ENCODE peak calls at places on chromosomes 2 and 18, in nine cellular contexts. Y is HTR-8/SVneo; X is caudate nucleus; C is effector memory CD8-positive, alpha-beta T cell; F is GDM1; P is amniotic stem cell; M is activated T-helper 1 cell treated with anti-CD3 and anti-CD28 coated beads, Interleukin-12 subunit alpha, Interleukin-12 subunit beta, Interleukin-2, Interleukin-4 antibody, amounts not matched to agents 30 ng/mL and 10 ng/mL and 1 ng/mL, durations not matched to agents 14 hours and 24 hours and 36 hours; K is GM04504; N is SK-MEL-5. L is an unnamed sample.

GRCh38 chr2:147416099-147416498 is 428.7 kb upstream of the ACVR2A start:
- DNase-seq in M (no peak), X (no peak), P (no peak), K (no peak), F (no peak), C (no peak), N (no peak), Y (peak; percentile 8), L (no peak)

GRCh38 chr2:62381672-62382071 is 124.3 kb downstream of the TMEM17 start:
- DNase-seq in P (no peak), F (no peak), N (no peak), K (no peak), Y (no peak), X (no peak), C (no peak), M (no peak), L (no peak)

GRCh38 chr2:149185942-149186490 is 144.4 kb upstream of the LYPD6 start:
- DNase-seq in N (no peak), C (no peak), P (no peak), M (no peak), X (no peak), Y (no peak), K (no peak), F (no peak), L (no peak)

GRCh38 chr2:228268756-228269155 is 87.3 kb upstream of the SPHKAP start:
- DNase-seq in C (no peak), N (no peak), P (no peak), F (no peak), X (no peak), M (no peak), K (no peak), Y (no peak), L (no peak)

GRCh38 chr2:49291619-49292018 is 137.3 kb upstream of the FSHR start:
- DNase-seq in P (no peak), C (no peak), K (no peak), N (no peak), Y (no peak), X (no peak), F (no peak), M (no peak), L (no peak)

GRCh38 chr2:113117594-113118262 is 9.7 kb upstream of the IL1RN start:
- DNase-seq in F (no peak), X (no peak), N (no peak), M (no peak), Y (no peak), C (no peak), K (peak; percentile 48), P (peak; percentile 68), L (no peak)

GRCh38 chr2:25447018-25447417 is 105.3 kb upstream of the DNMT3A start:
- DNase-seq in P (no peak), F (no peak), K (no peak), X (no peak), N (no peak), C (no peak), Y (no peak), M (no peak), L (no peak)

GRCh38 chr2:45973426-45973825 is 322.0 kb downstream of the PRKCE start:
- DNase-seq in F (no peak), C (no peak), M (no peak), Y (no peak), N (no peak), K (no peak), X (no peak), P (no peak), L (no peak)

GRCh38 chr2:204226305-204226861 is 289.8 kb downstream of the ICOS start:
- DNase-seq in X (no peak), P (no peak), Y (no peak), N (no peak), K (no peak), C (no peak), F (no peak), M (no peak), L (no peak)

GRCh38 chr2:164773635-164774034 is 68.0 kb downstream of the COBLL1 start:
- DNase-seq in X (no peak), N (no peak), C (no peak), Y (no peak), K (no peak), F (no peak), P (no peak), M (no peak), L (no peak)

GRCh38 chr2:186379052-186379451 is 107.0 kb upstream of the ZC3H15 start:
- DNase-seq in F (no peak), C (no peak), Y (no peak), K (no peak), M (no peak), X (no peak), N (no peak), P (no peak), L (no peak)

GRCh38 chr18:23311346-23312103 is 141.6 kb upstream of the RIOK3 start:
- DNase-seq in N (no peak), Y (no peak), M (no peak), K (peak; percentile 74), P (peak; percentile 35), X (no peak), C (no peak), F (no peak), L (no peak)

L was measured in Right ventricle myocardium inferior.